ENCODE peak calls at places on chromosomes 2 and 18, in four cellular contexts. One of them, this sample, is unnamed.

GRCh38 chr2:238465487-238466241 is 38.9 kb downstream of the ASB1 start:
- DNase-seq in Panc1: no peak
- DNase-seq in T-cell: no peak
- DNase-seq in stimulated activated naive CD8-positive, alpha-beta T cell treated with anti-CD3 and anti-CD28 coated beads, Interleukin-15, Interleukin-2, amounts not matched to agents 100 U/mL and 50 U/mL, for 24 hours: no peak
- DNase-seq in this sample: no peak

GRCh38 chr2:219474285-219475060 is 24.2 kb upstream of the GMPPA start:
- DNase-seq in T-cell: no peak
- DNase-seq in Panc1: no peak
- DNase-seq in stimulated activated naive CD8-positive, alpha-beta T cell treated with anti-CD3 and anti-CD28 coated beads, Interleukin-15, Interleukin-2, amounts not matched to agents 100 U/mL and 50 U/mL, for 24 hours: no peak
- DNase-seq in this sample: no peak

GRCh38 chr2:113227698-113228097 is 51.0 kb downstream of the PAX8 start:
- DNase-seq in Panc1: no peak
- DNase-seq in stimulated activated naive CD8-positive, alpha-beta T cell treated with anti-CD3 and anti-CD28 coated beads, Interleukin-15, Interleukin-2, amounts not matched to agents 100 U/mL and 50 U/mL, for 24 hours: no peak
- DNase-seq in T-cell: no peak
- DNase-seq in this sample: no peak

GRCh38 chr2:57376985-57377384 is 669.6 kb upstream of the VRK2 start:
- DNase-seq in T-cell: no peak
- DNase-seq in stimulated activated naive CD8-positive, alpha-beta T cell treated with anti-CD3 and anti-CD28 coated beads, Interleukin-15, Interleukin-2, amounts not matched to agents 100 U/mL and 50 U/mL, for 24 hours: no peak
- DNase-seq in Panc1: no peak
- DNase-seq in this sample: no peak

GRCh38 chr2:54259413-54260240 is 3.6 kb upstream of the TSPYL6 start:
- DNase-seq in T-cell: no peak
- DNase-seq in stimulated activated naive CD8-positive, alpha-beta T cell treated with anti-CD3 and anti-CD28 coated beads, Interleukin-15, Interleukin-2, amounts not matched to agents 100 U/mL and 50 U/mL, for 24 hours: no peak
- DNase-seq in Panc1: no peak
- DNase-seq in this sample: no peak

GRCh38 chr2:161954103-161954502 is 119.9 kb downstream of the DPP4 start:
- DNase-seq in T-cell: peak; percentile 13
- DNase-seq in Panc1: no peak
- DNase-seq in stimulated activated naive CD8-positive, alpha-beta T cell treated with anti-CD3 and anti-CD28 coated beads, Interleukin-15, Interleukin-2, amounts not matched to agents 100 U/mL and 50 U/mL, for 24 hours: no peak
- DNase-seq in this sample: no peak

GRCh38 chr2:10452334-10452733 is 4.2 kb upstream of the ODC1 start:
- DNase-seq in T-cell: no peak
- DNase-seq in Panc1: no peak
- DNase-seq in stimulated activated naive CD8-positive, alpha-beta T cell treated with anti-CD3 and anti-CD28 coated beads, Interleukin-15, Interleukin-2, amounts not matched to agents 100 U/mL and 50 U/mL, for 24 hours: no peak
- DNase-seq in this sample: no peak

GRCh38 chr2:170530284-170530745 is 184.8 kb upstream of the SP5 start:
- DNase-seq in T-cell: no peak
- DNase-seq in stimulated activated naive CD8-positive, alpha-beta T cell treated with anti-CD3 and anti-CD28 coated beads, Interleukin-15, Interleukin-2, amounts not matched to agents 100 U/mL and 50 U/mL, for 24 hours: no peak
- DNase-seq in Panc1: no peak
- DNase-seq in this sample: no peak

GRCh38 chr2:30894498-30895119 is 87.4 kb upstream of the CAPN13 start:
- DNase-seq in T-cell: no peak
- DNase-seq in stimulated activated naive CD8-positive, alpha-beta T cell treated with anti-CD3 and anti-CD28 coated beads, Interleukin-15, Interleukin-2, amounts not matched to agents 100 U/mL and 50 U/mL, for 24 hours: no peak
- DNase-seq in Panc1: no peak
- DNase-seq in this sample: no peak

GRCh38 chr18:35484034-35484433 is 13.7 kb downstream of the INO80C start:
- DNase-seq in T-cell: no peak
- DNase-seq in Panc1: no peak
- DNase-seq in stimulated activated naive CD8-positive, alpha-beta T cell treated with anti-CD3 and anti-CD28 coated beads, Interleukin-15, Interleukin-2, amounts not matched to agents 100 U/mL and 50 U/mL, for 24 hours: no peak
- DNase-seq in this sample: no peak

GRCh38 chr2:97992836-97993825 is 2.6 kb downstream of the TMEM131 start:
- DNase-seq in T-cell: no peak
- DNase-seq in Panc1: no peak
- DNase-seq in stimulated activated naive CD8-positive, alpha-beta T cell treated with anti-CD3 and anti-CD28 coated beads, Interleukin-15, Interleukin-2, amounts not matched to agents 100 U/mL and 50 U/mL, for 24 hours: no peak
- DNase-seq in this sample: no peak

GRCh38 chr2:88666576-88666975 is 24.9 kb upstream of the RPIA start:
- DNase-seq in Panc1: no peak
- DNase-seq in stimulated activated naive CD8-positive, alpha-beta T cell treated with anti-CD3 and anti-CD28 coated beads, Interleukin-15, Interleukin-2, amounts not matched to agents 100 U/mL and 50 U/mL, for 24 hours: no peak
- DNase-seq in T-cell: no peak
- DNase-seq in this sample: no peak

GRCh38 chr2:177313162-177313781 is 48.7 kb upstream of the NFE2L2 start:
- DNase-seq in stimulated activated naive CD8-positive, alpha-beta T cell treated with anti-CD3 and anti-CD28 coated beads, Interleukin-15, Interleukin-2, amounts not matched to agents 100 U/mL and 50 U/mL, for 24 hours: no peak
- DNase-seq in Panc1: no peak
- DNase-seq in T-cell: no peak
- DNase-seq in this sample: no peak

GRCh38 chr2:151269798-151270568 is 8.3 kb upstream of the RBM43 start:
- DNase-seq in T-cell: no peak
- DNase-seq in stimulated activated naive CD8-positive, alpha-beta T cell treated with anti-CD3 and anti-CD28 coated beads, Interleukin-15, Interleukin-2, amounts not matched to agents 100 U/mL and 50 U/mL, for 24 hours: no peak
- DNase-seq in Panc1: no peak
- DNase-seq in this sample: no peak

GRCh38 chr18:25467226-25468065 is 115.5 kb upstream of the ZNF521 start:
- DNase-seq in Panc1: no peak
- DNase-seq in stimulated activated naive CD8-positive, alpha-beta T cell treated with anti-CD3 and anti-CD28 coated beads, Interleukin-15, Interleukin-2, amounts not matched to agents 100 U/mL and 50 U/mL, for 24 hours: no peak
- DNase-seq in T-cell: no peak
- DNase-seq in this sample: no peak

GRCh38 chr18:24054130-24054529 is 39.6 kb downstream of the TTC39C start:
- DNase-seq in T-cell: no peak
- DNase-seq in Panc1: no peak
- DNase-seq in stimulated activated naive CD8-positive, alpha-beta T cell treated with anti-CD3 and anti-CD28 coated beads, Interleukin-15, Interleukin-2, amounts not matched to agents 100 U/mL and 50 U/mL, for 24 hours: peak; percentile 44
- DNase-seq in this sample: no peak

GRCh38 chr18:67367540-67367939 is 149.0 kb downstream of the DSEL start:
- DNase-seq in stimulated activated naive CD8-positive, alpha-beta T cell treated with anti-CD3 and anti-CD28 coated beads, Interleukin-15, Interleukin-2, amounts not matched to agents 100 U/mL and 50 U/mL, for 24 hours: no peak
- DNase-seq in T-cell: no peak
- DNase-seq in Panc1: no peak
- DNase-seq in this sample: no peak

GRCh38 chr2:216235462-216235861 is 126.3 kb downstream of the XRCC5 start:
- DNase-seq in Panc1: no peak
- DNase-seq in stimulated activated naive CD8-positive, alpha-beta T cell treated with anti-CD3 and anti-CD28 coated beads, Interleukin-15, Interleukin-2, amounts not matched to agents 100 U/mL and 50 U/mL, for 24 hours: no peak
- DNase-seq in T-cell: no peak
- DNase-seq in this sample: no peak

GRCh38 chr2:189204322-189204941 is 24.9 kb upstream of the COL5A2 start:
- DNase-seq in T-cell: no peak
- DNase-seq in Panc1: peak; percentile 68
- DNase-seq in stimulated activated naive CD8-positive, alpha-beta T cell treated with anti-CD3 and anti-CD28 coated beads, Interleukin-15, Interleukin-2, amounts not matched to agents 100 U/mL and 50 U/mL, for 24 hours: no peak
- DNase-seq in this sample: peak; percentile 22

GRCh38 chr2:18550383-18550905 is 10.0 kb downstream of the RDH14 start:
- DNase-seq in Panc1: no peak
- DNase-seq in stimulated activated naive CD8-positive, alpha-beta T cell treated with anti-CD3 and anti-CD28 coated beads, Interleukin-15, Interleukin-2, amounts not matched to agents 100 U/mL and 50 U/mL, for 24 hours: no peak
- DNase-seq in T-cell: no peak
- DNase-seq in this sample: no peak

GRCh38 chr2:237242091-237242536 is 156.4 kb downstream of the COPS8 start:
- DNase-seq in stimulated activated naive CD8-positive, alpha-beta T cell treated with anti-CD3 and anti-CD28 coated beads, Interleukin-15, Interleukin-2, amounts not matched to agents 100 U/mL and 50 U/mL, for 24 hours: no peak
- DNase-seq in Panc1: no peak
- DNase-seq in T-cell: no peak
- DNase-seq in this sample: no peak

GRCh38 chr2:228698963-228699362 is 517.5 kb upstream of the SPHKAP start:
- DNase-seq in T-cell: no peak
- DNase-seq in stimulated activated naive CD8-positive, alpha-beta T cell treated with anti-CD3 and anti-CD28 coated beads, Interleukin-15, Interleukin-2, amounts not matched to agents 100 U/mL and 50 U/mL, for 24 hours: no peak
- DNase-seq in Panc1: no peak
- DNase-seq in this sample: no peak

GRCh38 chr2:174776223-174776622 is 12.0 kb upstream of the CHRNA1 start:
- DNase-seq in Panc1: no peak
- DNase-seq in stimulated activated naive CD8-positive, alpha-beta T cell treated with anti-CD3 and anti-CD28 coated beads, Interleukin-15, Interleukin-2, amounts not matched to agents 100 U/mL and 50 U/mL, for 24 hours: peak; percentile 51
- DNase-seq in T-cell: peak; percentile 11
- DNase-seq in this sample: no peak

GRCh38 chr2:44944952-44945612 is 3.6 kb downstream of the SIX3 start:
- DNase-seq in stimulated activated naive CD8-positive, alpha-beta T cell treated with anti-CD3 and anti-CD28 coated beads, Interleukin-15, Interleukin-2, amounts not matched to agents 100 U/mL and 50 U/mL, for 24 hours: no peak
- DNase-seq in T-cell: no peak
- DNase-seq in Panc1: no peak
- DNase-seq in this sample: no peak

GRCh38 chr2:234998404-234999211 is 46.8 kb downstream of the SH3BP4 start:
- DNase-seq in T-cell: no peak
- DNase-seq in Panc1: no peak
- DNase-seq in stimulated activated naive CD8-positive, alpha-beta T cell treated with anti-CD3 and anti-CD28 coated beads, Interleukin-15, Interleukin-2, amounts not matched to agents 100 U/mL and 50 U/mL, for 24 hours: no peak
- DNase-seq in this sample: no peak

GRCh38 chr18:9765505-9765904 is 57.4 kb downstream of the RAB31 start:
- DNase-seq in T-cell: no peak
- DNase-seq in Panc1: no peak
- DNase-seq in stimulated activated naive CD8-positive, alpha-beta T cell treated with anti-CD3 and anti-CD28 coated beads, Interleukin-15, Interleukin-2, amounts not matched to agents 100 U/mL and 50 U/mL, for 24 hours: no peak
- DNase-seq in this sample: no peak

GRCh38 chr2:124034265-124034664 is 9.2 kb downstream of the CNTNAP5 start:
- DNase-seq in stimulated activated naive CD8-positive, alpha-beta T cell treated with anti-CD3 and anti-CD28 coated beads, Interleukin-15, Interleukin-2, amounts not matched to agents 100 U/mL and 50 U/mL, for 24 hours: no peak
- DNase-seq in T-cell: no peak
- DNase-seq in Panc1: no peak
- DNase-seq in this sample: no peak

GRCh38 chr2:75324141-75324540 is 124.8 kb upstream of the TACR1 start:
- DNase-seq in stimulated activated naive CD8-positive, alpha-beta T cell treated with anti-CD3 and anti-CD28 coated beads, Interleukin-15, Interleukin-2, amounts not matched to agents 100 U/mL and 50 U/mL, for 24 hours: no peak
- DNase-seq in T-cell: no peak
- DNase-seq in Panc1: no peak
- DNase-seq in this sample: peak; percentile 0

GRCh38 chr2:104976603-104977120 is 61.2 kb upstream of the MRPS9 start:
- DNase-seq in Panc1: no peak
- DNase-seq in stimulated activated naive CD8-positive, alpha-beta T cell treated with anti-CD3 and anti-CD28 coated beads, Interleukin-15, Interleukin-2, amounts not matched to agents 100 U/mL and 50 U/mL, for 24 hours: peak; percentile 31
- DNase-seq in T-cell: no peak
- DNase-seq in this sample: peak; percentile 40

GRCh38 chr2:50098242-50098641 is 933.7 kb downstream of the NRXN1 start:
- DNase-seq in stimulated activated naive CD8-positive, alpha-beta T cell treated with anti-CD3 and anti-CD28 coated beads, Interleukin-15, Interleukin-2, amounts not matched to agents 100 U/mL and 50 U/mL, for 24 hours: no peak
- DNase-seq in Panc1: no peak
- DNase-seq in T-cell: no peak
- DNase-seq in this sample: no peak

GRCh38 chr2:43041661-43042360 is 184.6 kb downstream of the ZFP36L2 start:
- DNase-seq in stimulated activated naive CD8-positive, alpha-beta T cell treated with anti-CD3 and anti-CD28 coated beads, Interleukin-15, Interleukin-2, amounts not matched to agents 100 U/mL and 50 U/mL, for 24 hours: no peak
- DNase-seq in Panc1: no peak
- DNase-seq in T-cell: no peak
- DNase-seq in this sample: no peak

GRCh38 chr2:191018663-191019119 is 4.7 kb upstream of the STAT1 start:
- DNase-seq in T-cell: no peak
- DNase-seq in stimulated activated naive CD8-positive, alpha-beta T cell treated with anti-CD3 and anti-CD28 coated beads, Interleukin-15, Interleukin-2, amounts not matched to agents 100 U/mL and 50 U/mL, for 24 hours: peak; percentile 43
- DNase-seq in Panc1: no peak
- DNase-seq in this sample: no peak

GRCh38 chr18:8526316-8526715 is 82.9 kb upstream of the RAB12 start:
- DNase-seq in Panc1: no peak
- DNase-seq in stimulated activated naive CD8-positive, alpha-beta T cell treated with anti-CD3 and anti-CD28 coated beads, Interleukin-15, Interleukin-2, amounts not matched to agents 100 U/mL and 50 U/mL, for 24 hours: no peak
- DNase-seq in T-cell: no peak
- DNase-seq in this sample: no peak

GRCh38 chr2:66576381-66577330 is 141.7 kb downstream of the MEIS1 start:
- DNase-seq in Panc1: no peak
- DNase-seq in stimulated activated naive CD8-positive, alpha-beta T cell treated with anti-CD3 and anti-CD28 coated beads, Interleukin-15, Interleukin-2, amounts not matched to agents 100 U/mL and 50 U/mL, for 24 hours: no peak
- DNase-seq in T-cell: no peak
- DNase-seq in this sample: no peak